ENCODE peak calls at places on chromosomes 11 and 22, in ten cellular contexts. V is Calu3, B is GM13977, U is Panc1, D is NB4, C is Caco-2, N is brain microvascular endothelial cell, Z is bronchial epithelial cell, H is body of pancreas, P is neural crest cell. M is an unnamed sample.

GRCh38 chr11:120324932-120325810 is at the start of gene TLCD5:
- DNase-seq in V (peak), B (peak), U (no peak), D (no peak), C (peak), N (peak), Z (no peak), H (peak), P (peak), M (peak)

GRCh38 chr11:39965701-39966100 is 1493.8 kb downstream of the LRRC4C start:
- DNase-seq in V (no peak), B (no peak), U (no peak), D (no peak), C (no peak), N (no peak), Z (no peak), H (no peak), P (no peak), M (no peak)

GRCh38 chr22:49577168-49578060 is 250.3 kb downstream of the BRD1 start:
- DNase-seq in V (no peak), B (no peak), U (no peak), D (no peak), C (peak), N (no peak), Z (no peak), H (no peak), P (no peak), M (no peak)

GRCh38 chr22:31341386-31342088 is 4.6 kb downstream of the PATZ1 start:
- DNase-seq in V (no peak), B (no peak), U (no peak), D (no peak), C (no peak), N (no peak), Z (no peak), H (no peak), P (no peak), M (no peak)

GRCh38 chr22:46539169-46539568 is 1.7 kb upstream of the CELSR1 start:
- DNase-seq in V (no peak), B (no peak), U (no peak), D (no peak), C (peak), N (no peak), Z (peak), H (no peak), P (no peak), M (no peak)

GRCh38 chr11:125994509-125994908 is 48.7 kb downstream of the VSIG10L2 start:
- DNase-seq in V (no peak), B (no peak), U (no peak), D (no peak), C (no peak), N (no peak), Z (no peak), H (no peak), P (no peak), M (no peak)

GRCh38 chr11:36726420-36726819 is 128.4 kb upstream of the RAG2 start:
- DNase-seq in V (no peak), B (no peak), U (no peak), D (no peak), C (no peak), N (no peak), Z (no peak), H (no peak), P (no peak), M (no peak)

GRCh38 chr11:122154227-122154626 is 38.2 kb upstream of the BLID start:
- DNase-seq in V (no peak), B (no peak), U (no peak), D (no peak), C (no peak), N (no peak), Z (no peak), H (no peak), P (no peak), M (no peak)

GRCh38 chr22:40247976-40248375 is 70.3 kb downstream of the TNRC6B start:
- DNase-seq in V (no peak), B (no peak), U (no peak), D (no peak), C (no peak), N (no peak), Z (no peak), H (peak), P (no peak), M (no peak)

GRCh38 chr22:50257451-50258360 is 3.8 kb downstream of the MAPK12 start:
- DNase-seq in V (no peak), B (no peak), U (no peak), D (no peak), C (no peak), N (no peak), Z (no peak), H (no peak), P (no peak), M (no peak)

GRCh38 chr11:84261707-84262106 is 975.5 kb upstream of the CCDC90B start:
- DNase-seq in V (no peak), B (peak), U (no peak), D (peak), C (no peak), N (no peak), Z (peak), H (no peak), P (no peak), M (no peak)

GRCh38 chr11:105179542-105180278 is 40.1 kb upstream of the CARD18 start:
- DNase-seq in V (no peak), B (no peak), U (no peak), D (no peak), C (no peak), N (no peak), Z (no peak), H (peak), P (no peak), M (no peak)

GRCh38 chr11:126920833-126921232 is 79.7 kb downstream of the KIRREL3 start:
- DNase-seq in V (no peak), B (no peak), U (no peak), D (peak), C (no peak), N (no peak), Z (no peak), H (no peak), P (no peak), M (no peak)

GRCh38 chr11:63920126-63920869 is 3.3 kb upstream of the RCOR2 start:
- DNase-seq in V (no peak), B (no peak), U (no peak), D (no peak), C (no peak), N (no peak), Z (no peak), H (peak), P (peak), M (no peak)

GRCh38 chr11:68684385-68685356 is at the start of gene GAL:
- DNase-seq in V (peak), B (no peak), U (no peak), D (peak), C (peak), N (no peak), Z (no peak), H (no peak), P (no peak), M (no peak)

GRCh38 chr11:33588056-33588455 is 112.6 kb downstream of the C11orf91 start:
- DNase-seq in V (no peak), B (no peak), U (no peak), D (no peak), C (no peak), N (no peak), Z (no peak), H (no peak), P (no peak), M (no peak)

DNA sequence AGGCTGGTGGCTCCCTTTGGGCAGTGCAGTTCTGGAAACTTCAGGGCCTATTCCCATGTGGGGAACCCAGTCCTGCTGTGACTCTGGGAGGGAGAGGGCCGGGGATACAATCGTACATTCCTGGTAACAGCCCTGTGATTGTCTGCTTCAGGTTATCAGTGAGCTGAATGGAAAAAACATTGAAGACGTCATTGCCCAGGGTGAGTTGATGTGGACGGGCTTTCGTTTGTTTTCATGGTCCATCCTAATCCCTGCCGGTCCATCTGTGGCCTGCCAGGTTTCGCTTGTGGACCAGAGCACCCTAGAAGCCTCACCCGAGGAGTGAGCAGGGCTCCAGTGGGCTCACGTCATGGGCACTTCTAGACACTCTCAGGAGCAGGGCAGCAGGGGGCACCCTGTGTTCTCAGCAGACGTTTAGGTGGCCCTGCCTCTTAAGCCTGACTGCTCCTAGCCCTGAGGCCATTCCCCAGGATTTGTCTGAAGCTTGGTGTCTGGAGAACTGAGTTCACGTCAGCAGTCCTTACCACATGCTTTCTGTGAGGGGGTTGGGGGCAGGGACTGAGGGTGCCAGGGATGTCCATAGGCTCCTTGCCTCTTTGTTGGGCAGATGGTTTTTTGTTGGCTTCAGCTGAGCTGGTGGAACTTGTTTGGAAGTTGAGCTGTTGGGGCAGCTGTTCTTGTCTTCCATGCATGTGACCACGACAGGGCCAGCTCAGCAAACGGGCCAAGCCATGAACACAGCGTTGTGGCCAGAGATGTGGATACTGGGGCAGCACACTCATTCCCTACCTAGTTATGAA is 1.9 kb downstream of the RPLP2 start:
- DNase-seq in V (no peak), B (no peak), U (no peak), D (peak), C (no peak), N (no peak), Z (no peak), H (no peak), P (no peak), M (no peak)
- TF ChIP-seq CTCF in V (no peak), B (no peak), U (no peak), D (no peak), C (no peak), N (peak), Z (peak), H (no peak), P (no peak), M (no peak)

GRCh38 chr11:83007909-83008580 is 63.7 kb downstream of the RAB30 start:
- DNase-seq in V (peak), B (no peak), U (no peak), D (no peak), C (peak), N (peak), Z (no peak), H (peak), P (peak), M (no peak)
- TF ChIP-seq CTCF in V (no peak), B (no peak), U (no peak), D (no peak), C (no peak), N (peak), Z (no peak), H (no peak), P (no peak), M (no peak)

DNA sequence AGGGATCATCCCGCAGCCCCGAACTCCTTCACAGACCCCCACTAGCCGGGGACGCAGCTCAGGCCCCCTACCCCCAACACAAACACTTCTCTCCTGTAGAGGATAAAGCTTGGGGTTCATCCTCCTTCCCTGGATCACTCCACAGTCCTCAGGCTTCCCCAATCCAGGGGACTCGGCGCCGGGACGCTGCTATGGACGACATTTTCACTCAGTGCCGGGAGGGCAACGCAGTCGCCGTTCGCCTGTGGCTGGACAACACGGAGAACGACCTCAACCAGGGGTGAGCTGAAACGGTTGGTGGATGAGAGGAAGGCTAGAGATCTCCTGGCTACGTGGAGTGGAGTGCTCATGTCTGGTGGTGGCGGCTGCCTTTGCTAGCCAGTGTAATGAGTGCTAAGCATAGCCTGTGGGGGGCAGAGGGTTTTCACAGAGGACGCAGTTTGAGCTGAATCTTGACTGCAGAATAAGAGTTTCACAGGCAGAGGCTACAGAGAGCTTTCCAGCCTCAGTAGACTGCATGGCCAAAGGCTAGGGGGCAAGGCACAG is 580 bp downstream of the ILK start:
- DNase-seq in V (peak), B (peak), U (no peak), D (peak), C (peak), N (peak), Z (peak), H (peak), P (no peak), M (no peak)
- TF ChIP-seq CTCF in V (no peak), B (peak), U (no peak), D (peak), C (no peak), N (peak), Z (peak), H (peak), P (peak), M (no peak)

GRCh38 chr22:37256075-37256726 is 12.1 kb upstream of the RAC2 start:
- DNase-seq in V (no peak), B (no peak), U (no peak), D (no peak), C (no peak), N (no peak), Z (no peak), H (no peak), P (no peak), M (no peak)

GRCh38 chr22:37254867-37255233 is 10.8 kb upstream of the RAC2 start:
- DNase-seq in V (no peak), B (no peak), U (no peak), D (no peak), C (no peak), N (peak), Z (peak), H (no peak), P (no peak), M (no peak)

GRCh38 chr22:37255558-37256006 is 11.5 kb upstream of the RAC2 start:
- DNase-seq in V (no peak), B (no peak), U (no peak), D (no peak), C (no peak), N (no peak), Z (no peak), H (no peak), P (no peak), M (no peak)

GRCh38 chr22:37254206-37254866 is 10.3 kb upstream of the RAC2 start:
- DNase-seq in V (peak), B (no peak), U (no peak), D (no peak), C (no peak), N (peak), Z (peak), H (no peak), P (no peak), M (no peak)

GRCh38 chr22:37253164-37253660 is 9.1 kb upstream of the RAC2 start:
- DNase-seq in V (no peak), B (no peak), U (no peak), D (no peak), C (no peak), N (no peak), Z (peak), H (no peak), P (no peak), M (no peak)
- TF ChIP-seq CTCF in V (no peak), B (no peak), U (no peak), D (no peak), C (no peak), N (peak), Z (no peak), H (no peak), P (no peak), M (peak)

DNA sequence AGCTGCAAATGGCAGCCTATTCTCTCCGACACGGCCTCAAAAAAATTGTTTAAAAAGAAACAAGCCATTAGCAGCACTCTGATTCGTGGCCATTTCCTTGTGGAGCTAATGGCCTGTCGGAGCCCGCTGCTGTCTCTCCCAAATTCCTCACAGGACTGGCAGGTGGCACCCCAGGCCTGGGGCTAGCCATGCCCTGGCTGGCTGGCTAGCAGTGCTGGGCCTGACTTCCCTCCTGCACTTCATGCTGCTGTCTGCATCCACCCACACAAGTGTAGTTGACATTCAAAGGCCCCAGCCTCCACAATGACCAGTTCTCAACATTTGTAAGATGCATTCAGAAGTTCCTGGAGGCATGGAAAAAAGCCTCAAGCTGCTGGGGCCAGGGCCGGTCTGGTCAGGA is 61.5 kb downstream of the SMCO4 start:
- DNase-seq in V (peak), B (no peak), U (no peak), D (no peak), C (no peak), N (no peak), Z (no peak), H (no peak), P (no peak), M (no peak)
- TF ChIP-seq CTCF in V (no peak), B (no peak), U (no peak), D (no peak), C (no peak), N (no peak), Z (no peak), H (no peak), P (no peak), M (no peak)

GRCh38 chr11:10567466-10567865 is 999 bp downstream of the LYVE1 start:
- DNase-seq in V (no peak), B (no peak), U (no peak), D (no peak), C (no peak), N (no peak), Z (no peak), H (no peak), P (no peak), M (no peak)

GRCh38 chr11:10564030-10564429 is 4.4 kb downstream of the LYVE1 start:
- DNase-seq in V (no peak), B (no peak), U (no peak), D (no peak), C (no peak), N (no peak), Z (no peak), H (no peak), P (no peak), M (no peak)

GRCh38 chr11:10566257-10566956 is 2.1 kb downstream of the LYVE1 start:
- DNase-seq in V (no peak), B (no peak), U (no peak), D (no peak), C (no peak), N (no peak), Z (peak), H (no peak), P (no peak), M (no peak)

GRCh38 chr11:10565493-10565892 is 3.0 kb downstream of the LYVE1 start:
- DNase-seq in V (no peak), B (no peak), U (no peak), D (no peak), C (no peak), N (no peak), Z (no peak), H (no peak), P (no peak), M (no peak)

DNA sequence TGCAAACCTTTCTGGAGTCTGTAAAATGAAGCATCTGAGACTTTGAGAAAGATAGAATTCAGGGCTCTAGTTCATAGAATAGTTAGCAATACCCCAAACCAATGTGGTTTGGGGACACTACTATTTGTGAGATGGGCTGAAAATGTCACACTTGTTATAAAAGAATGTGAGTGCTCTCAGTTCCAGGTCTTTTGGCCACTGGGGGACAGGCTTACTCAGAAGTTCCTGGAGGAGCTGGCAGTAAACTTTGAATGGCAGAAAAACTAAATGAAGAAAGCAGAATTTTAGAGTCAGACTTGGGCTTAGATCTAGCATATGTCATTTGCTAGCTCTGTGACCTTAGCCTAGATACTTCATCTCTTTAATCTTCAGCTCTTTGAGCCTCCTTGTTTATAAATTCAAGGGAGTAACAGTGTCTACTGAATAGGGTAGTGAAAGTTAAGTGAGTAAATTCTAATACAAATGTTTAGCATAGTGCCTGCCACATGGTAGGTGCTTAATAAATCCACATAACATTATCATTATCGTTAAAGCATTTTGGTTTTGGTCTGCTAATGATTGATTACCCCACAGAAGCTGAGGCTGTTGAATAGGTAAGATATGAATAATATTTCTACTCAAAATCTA is 3.7 kb downstream of the LYVE1 start:
- DNase-seq in V (no peak), B (no peak), U (no peak), D (peak), C (no peak), N (no peak), Z (no peak), H (no peak), P (no peak), M (no peak)
- TF ChIP-seq CTCF in V (no peak), B (peak), U (peak), D (peak), C (no peak), N (peak), Z (peak), H (peak), P (peak), M (no peak)

DNA sequence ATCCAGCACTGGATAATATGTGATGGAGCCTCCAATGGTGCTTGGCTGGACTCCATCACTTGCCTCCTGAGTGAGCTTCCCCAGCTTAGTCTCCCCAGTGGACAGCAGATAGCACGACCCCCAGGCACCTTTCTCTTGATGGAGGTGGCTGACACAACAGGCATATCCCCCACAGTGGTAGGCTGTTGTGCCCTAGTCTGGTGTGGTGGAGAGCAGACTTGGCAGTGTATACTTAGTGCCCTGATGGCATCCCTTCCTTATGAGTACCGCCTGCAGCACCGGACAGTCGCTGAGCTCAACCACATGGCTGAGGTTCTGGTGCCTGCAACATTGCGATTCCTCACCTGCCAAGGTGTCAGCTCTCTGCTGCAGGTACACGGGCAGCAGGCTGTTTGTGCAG is 50.1 kb downstream of the DNHD1 start:
- DNase-seq in V (no peak), B (no peak), U (no peak), D (no peak), C (no peak), N (no peak), Z (no peak), H (no peak), P (no peak), M (no peak)
- TF ChIP-seq CTCF in V (no peak), B (no peak), U (no peak), D (no peak), C (no peak), N (no peak), Z (no peak), H (no peak), P (no peak), M (no peak)